ENCODE peak calls at places on chromosomes 13 and 19, in eight cellular contexts. G is fibroblast of lung; E is H9; L is Ammon's horn; M is foreskin keratinocyte; K is upper lobe of right lung; U is effector CD4-positive, alpha-beta T cell; B is activated naive CD8-positive, alpha-beta T cell treated with anti-CD3 and anti-CD28 coated beads, Interleukin-2, amount 10 ng/mL, durations not matched to agents 7 days and 5 days. S is an unnamed sample.
A peak's percentile ranks its signal among the peaks of the same experiment; 100 is the strongest.

GRCh38 chr13:30806784-30807183 is 71.4 kb downstream of the ALOX5AP start:
- DNase-seq in M (no peak), B (no peak), K (no peak), E (no peak), U (no peak), L (no peak), G (peak; percentile 85), S (no peak)

GRCh38 chr13:74218291-74218690 is 84.1 kb upstream of the KLF12 start:
- DNase-seq in G (no peak), K (no peak), M (no peak), L (no peak), U (no peak), B (no peak), E (no peak), S (no peak)

GRCh38 chr19:49932731-49933131 is 3.4 kb upstream of the NUP62 start:
- DNase-seq in M (no peak), G (no peak), L (no peak), K (no peak), U (peak; percentile 20), B (peak; percentile 71), E (no peak), S (no peak)

GRCh38 chr19:3099347-3100145 is 5.4 kb downstream of the GNA11 start:
- DNase-seq in K (no peak), B (peak; percentile 28), E (no peak), M (no peak), U (no peak), G (no peak), L (no peak), S (no peak)

GRCh38 chr19:11674067-11674492 is 64.7 kb downstream of the ZNF823 start:
- DNase-seq in B (no peak), M (no peak), K (no peak), G (no peak), L (no peak), E (peak; percentile 63), U (no peak), S (peak; percentile 86)

GRCh38 chr19:3479177-3479818 is 1.0 kb downstream of the SMIM24 start:
- DNase-seq in M (no peak), B (peak; percentile 73), G (no peak), U (peak; percentile 25), E (peak; percentile 74), K (no peak), L (no peak), S (peak; percentile 90)

GRCh38 chr19:1910169-1910568 is 5.0 kb downstream of the ADAT3 start:
- DNase-seq in M (no peak), G (no peak), L (no peak), K (no peak), E (no peak), B (no peak), U (no peak), S (no peak)

GRCh38 chr19:41784337-41785239 is 11.8 kb upstream of the CEACAM3 start:
- DNase-seq in B (no peak), M (no peak), U (no peak), L (no peak), G (no peak), K (no peak), E (no peak), S (no peak)

GRCh38 chr19:52923782-52924593 is 760 bp upstream of the ZNF888 start:
- DNase-seq in M (no peak), U (no peak), E (peak; percentile 79), G (peak; percentile 27), B (no peak), K (peak; percentile 87), L (peak; percentile 45), S (peak; percentile 40)

GRCh38 chr19:6092329-6093286 is 17.7 kb downstream of the RFX2 start:
- DNase-seq in K (peak; percentile 91), L (peak; percentile 82), M (peak; percentile 95), E (peak; percentile 76), G (peak; percentile 90), B (no peak), U (no peak), S (peak; percentile 83)

GRCh38 chr13:102183509-102184182 is 218.2 kb downstream of the FGF14 start:
- DNase-seq in E (no peak), U (no peak), G (no peak), B (no peak), L (no peak), M (no peak), K (no peak), S (no peak)

GRCh38 chr13:109684836-109685602 is 101.4 kb downstream of the IRS2 start:
- DNase-seq in B (no peak), U (no peak), L (peak; percentile 40), G (peak; percentile 41), M (peak; percentile 54), K (no peak), E (no peak), S (no peak)

GRCh38 chr13:27481766-27482165 is 31.4 kb upstream of the MTIF3 start:
- DNase-seq in U (no peak), B (peak; percentile 47), G (no peak), K (peak; percentile 73), L (no peak), M (no peak), E (peak; percentile 88), S (peak; percentile 90)

GRCh38 chr19:47697863-47698609 is 15.2 kb upstream of the EHD2 start:
- DNase-seq in B (peak; percentile 72), E (peak; percentile 92), G (peak; percentile 66), M (no peak), K (peak; percentile 84), U (peak; percentile 32), L (peak; percentile 94), S (peak; percentile 96)

GRCh38 chr13:53839461-53839860 is 810.8 kb downstream of the OLFM4 start:
- DNase-seq in G (no peak), U (no peak), M (no peak), K (no peak), L (no peak), B (no peak), E (no peak), S (no peak)

GRCh38 chr13:37001921-37002250 is 1.3 kb downstream of the EXOSC8 start:
- DNase-seq in G (no peak), M (no peak), B (no peak), K (no peak), E (no peak), U (no peak), L (no peak), S (no peak)

GRCh38 chr19:35398570-35398969 is 27.7 kb downstream of the GPR42 start:
- DNase-seq in M (no peak), G (no peak), U (no peak), K (no peak), B (no peak), L (no peak), E (no peak), S (no peak)

GRCh38 chr13:77544365-77544764 is 8.9 kb downstream of the SCEL start:
- DNase-seq in K (no peak), E (no peak), L (peak; percentile 54), M (no peak), U (no peak), G (peak; percentile 70), B (no peak), S (peak; percentile 10)

GRCh38 chr13:93388701-93389100 is 162.1 kb downstream of the GPC6 start:
- DNase-seq in L (no peak), M (peak; percentile 48), G (peak; percentile 62), B (no peak), E (no peak), U (no peak), K (no peak), S (no peak)

GRCh38 chr13:110471156-110471832 is 90.2 kb downstream of the RAB20 start:
- DNase-seq in K (peak; percentile 77), M (no peak), B (no peak), E (no peak), G (no peak), L (no peak), U (no peak), S (no peak)

GRCh38 chr19:14479985-14480694 is 5.0 kb upstream of the PTGER1 start:
- DNase-seq in K (peak; percentile 78), E (peak; percentile 92), G (peak; percentile 22), B (peak; percentile 88), L (no peak), U (peak; percentile 58), M (no peak), S (peak; percentile 99)

GRCh38 chr19:51607077-51607476 is 23.1 kb downstream of the SIGLEC5 start:
- DNase-seq in U (no peak), G (no peak), L (no peak), B (no peak), K (no peak), E (no peak), M (no peak), S (no peak)

GRCh38 chr19:8259922-8260247 is 48.3 kb downstream of the CD320 start:
- DNase-seq in L (no peak), G (no peak), K (no peak), E (no peak), U (no peak), B (no peak), M (no peak), S (no peak)

GRCh38 chr13:44306401-44307192 is 67.0 kb upstream of the SERP2 start:
- DNase-seq in U (no peak), M (peak; percentile 97), E (peak; percentile 60), B (no peak), G (peak; percentile 99), K (peak; percentile 66), L (peak; percentile 34), S (peak; percentile 27)

GRCh38 chr19:588093-588742 is 1.5 kb upstream of the HCN2 start:
- DNase-seq in U (peak; percentile 44), G (peak; percentile 61), E (peak; percentile 92), M (no peak), B (peak; percentile 69), K (peak; percentile 83), L (peak; percentile 93), S (peak; percentile 95)

GRCh38 chr13:33053397-33054066 is 37.3 kb downstream of the KL start:
- DNase-seq in L (no peak), G (peak; percentile 81), M (no peak), E (no peak), K (no peak), U (no peak), B (no peak), S (no peak)

GRCh38 chr13:27375686-27376326 is 48.6 kb upstream of the GTF3A start:
- DNase-seq in U (peak; percentile 40), K (no peak), B (peak; percentile 45), L (no peak), G (peak; percentile 52), E (peak; percentile 80), M (no peak), S (peak; percentile 89)

GRCh38 chr13:95624020-95624419 is 20.5 kb downstream of the DZIP1 start:
- DNase-seq in M (no peak), L (peak; percentile 61), E (peak; percentile 36), K (no peak), B (no peak), G (peak; percentile 52), U (no peak), S (peak; percentile 72)

GRCh38 chr19:44517146-44517545 is 12.3 kb downstream of the CEACAM20 start:
- DNase-seq in K (no peak), G (no peak), E (no peak), B (no peak), L (no peak), M (no peak), U (no peak), S (no peak)

GRCh38 chr19:35468637-35469036 is 20.6 kb downstream of the FFAR2 start:
- DNase-seq in L (peak; percentile 58), G (no peak), B (peak; percentile 54), K (peak; percentile 74), U (peak; percentile 56), E (peak; percentile 70), M (no peak), S (peak; percentile 79)

GRCh38 chr19:33134571-33135041 is 2.7 kb downstream of the WDR88 start:
- DNase-seq in M (no peak), G (no peak), L (no peak), U (no peak), E (peak; percentile 63), B (peak; percentile 60), K (no peak), S (peak; percentile 87)

GRCh38 chr19:46350758-46351159 is 3.9 kb downstream of the PPP5C start:
- DNase-seq in M (no peak), U (no peak), G (no peak), E (no peak), K (peak; percentile 60), L (no peak), B (peak; percentile 46), S (no peak)

GRCh38 chr19:10096615-10096963 is 5.9 kb downstream of the ANGPTL6 start:
- DNase-seq in K (no peak), G (no peak), L (no peak), U (no peak), B (no peak), E (no peak), M (no peak), S (no peak)

GRCh38 chr13:99766641-99767045 is 204.9 kb downstream of the ZIC5 start:
- DNase-seq in U (no peak), G (no peak), M (no peak), B (no peak), K (no peak), L (no peak), E (peak; percentile 61), S (peak; percentile 67)